ENCODE peak calls at places on chromosomes 16 and 17, in four cellular contexts. One of them, this sample, is unnamed.

GRCh38 chr16:84072014-84072413 is 29.4 kb upstream of the SLC38A8 start:
- DNase-seq in MCF 10A: no peak
- DNase-seq in CD4-positive, alpha-beta T cell: no peak
- DNase-seq in neural progenitor cell: no peak
- DNase-seq in this sample: no peak

GRCh38 chr17:72654746-72655145 is 437.7 kb downstream of the SLC39A11 start:
- DNase-seq in MCF 10A: no peak
- DNase-seq in CD4-positive, alpha-beta T cell: no peak
- DNase-seq in neural progenitor cell: no peak
- DNase-seq in this sample: no peak

GRCh38 chr17:8832711-8833352 is 33.7 kb upstream of the MFSD6L start:
- DNase-seq in neural progenitor cell: peak
- DNase-seq in CD4-positive, alpha-beta T cell: peak
- DNase-seq in MCF 10A: peak
- DNase-seq in this sample: peak

GRCh38 chr16:2229602-2230250 is 6.3 kb downstream of the E4F1 start:
- DNase-seq in CD4-positive, alpha-beta T cell: no peak
- DNase-seq in MCF 10A: no peak
- DNase-seq in neural progenitor cell: no peak
- DNase-seq in this sample: no peak

GRCh38 chr17:2982854-2983636 is 80.4 kb downstream of the OR1D5 start:
- DNase-seq in MCF 10A: no peak
- DNase-seq in neural progenitor cell: no peak
- DNase-seq in CD4-positive, alpha-beta T cell: no peak
- DNase-seq in this sample: peak

GRCh38 chr17:48236681-48237134 is 129.1 kb downstream of the SNX11 start:
- DNase-seq in MCF 10A: peak
- DNase-seq in neural progenitor cell: no peak
- DNase-seq in CD4-positive, alpha-beta T cell: no peak
- DNase-seq in this sample: no peak

GRCh38 chr17:78257810-78258322 is 26.4 kb downstream of the TMEM235 start:
- DNase-seq in MCF 10A: no peak
- DNase-seq in neural progenitor cell: no peak
- DNase-seq in CD4-positive, alpha-beta T cell: peak
- DNase-seq in this sample: peak

GRCh38 chr16:14307059-14307531 is 236.0 kb downstream of the MRTFB start:
- DNase-seq in MCF 10A: no peak
- DNase-seq in neural progenitor cell: peak
- DNase-seq in CD4-positive, alpha-beta T cell: no peak
- DNase-seq in this sample: no peak

GRCh38 chr16:88384222-88385111 is 1.7 kb downstream of the ZNF469 start:
- DNase-seq in neural progenitor cell: no peak
- DNase-seq in MCF 10A: no peak
- DNase-seq in CD4-positive, alpha-beta T cell: no peak
- DNase-seq in this sample: peak

GRCh38 chr16:84618428-84619102 is 687 bp upstream of the COTL1 start:
- DNase-seq in neural progenitor cell: peak
- DNase-seq in CD4-positive, alpha-beta T cell: no peak
- DNase-seq in MCF 10A: peak
- DNase-seq in this sample: peak

GRCh38 chr17:57819273-57819672 is 30.6 kb downstream of the MRPS23 start:
- DNase-seq in neural progenitor cell: no peak
- DNase-seq in CD4-positive, alpha-beta T cell: no peak
- DNase-seq in MCF 10A: no peak
- DNase-seq in this sample: no peak

GRCh38 chr17:67435122-67435521 is 58.0 kb downstream of the PITPNC1 start:
- DNase-seq in neural progenitor cell: no peak
- DNase-seq in MCF 10A: peak
- DNase-seq in CD4-positive, alpha-beta T cell: peak
- DNase-seq in this sample: no peak

GRCh38 chr16:89410794-89411309 is 79.5 kb downstream of the ANKRD11 start:
- DNase-seq in MCF 10A: peak
- DNase-seq in CD4-positive, alpha-beta T cell: no peak
- DNase-seq in neural progenitor cell: no peak
- DNase-seq in this sample: peak

GRCh38 chr17:82536220-82537201 is 17.0 kb downstream of the FOXK2 start:
- DNase-seq in CD4-positive, alpha-beta T cell: no peak
- DNase-seq in neural progenitor cell: no peak
- DNase-seq in MCF 10A: peak
- DNase-seq in this sample: peak

GRCh38 chr17:38875477-38876080 is 5.7 kb downstream of the LASP1 start:
- DNase-seq in MCF 10A: no peak
- DNase-seq in neural progenitor cell: no peak
- DNase-seq in CD4-positive, alpha-beta T cell: no peak
- DNase-seq in this sample: no peak

GRCh38 chr17:77326636-77327035 is 185.9 kb downstream of the SEC14L1 start:
- DNase-seq in MCF 10A: no peak
- DNase-seq in CD4-positive, alpha-beta T cell: no peak
- DNase-seq in neural progenitor cell: no peak
- DNase-seq in this sample: no peak

GRCh38 chr17:48241770-48242497 is 134.4 kb downstream of the SNX11 start:
- DNase-seq in MCF 10A: no peak
- DNase-seq in CD4-positive, alpha-beta T cell: no peak
- DNase-seq in neural progenitor cell: no peak
- DNase-seq in this sample: no peak

GRCh38 chr17:2266045-2266864 is 37.3 kb downstream of the SMG6 start:
- DNase-seq in MCF 10A: no peak
- DNase-seq in CD4-positive, alpha-beta T cell: peak
- DNase-seq in neural progenitor cell: no peak
- DNase-seq in this sample: no peak

GRCh38 chr17:46764335-46764708 is 54.2 kb downstream of the WNT3 start:
- DNase-seq in CD4-positive, alpha-beta T cell: no peak
- DNase-seq in neural progenitor cell: no peak
- DNase-seq in MCF 10A: no peak
- DNase-seq in this sample: no peak

GRCh38 chr17:43860077-43860725 is 13.2 kb downstream of the CD300LG start:
- DNase-seq in MCF 10A: no peak
- DNase-seq in CD4-positive, alpha-beta T cell: no peak
- DNase-seq in neural progenitor cell: no peak
- DNase-seq in this sample: no peak

GRCh38 chr16:50309527-50310307 is 43.4 kb downstream of the ADCY7 start:
- DNase-seq in CD4-positive, alpha-beta T cell: no peak
- DNase-seq in MCF 10A: peak
- DNase-seq in neural progenitor cell: no peak
- DNase-seq in this sample: peak

GRCh38 chr17:47686661-47687327 is 7.2 kb upstream of the TBKBP1 start:
- DNase-seq in neural progenitor cell: no peak
- DNase-seq in MCF 10A: no peak
- DNase-seq in CD4-positive, alpha-beta T cell: no peak
- DNase-seq in this sample: no peak

GRCh38 chr17:82458130-82458884 is at the start of gene NARF:
- DNase-seq in neural progenitor cell: peak
- DNase-seq in MCF 10A: peak
- DNase-seq in CD4-positive, alpha-beta T cell: peak
- DNase-seq in this sample: peak

GRCh38 chr16:15807603-15808009 is 49.2 kb downstream of the MYH11 start:
- DNase-seq in CD4-positive, alpha-beta T cell: no peak
- DNase-seq in MCF 10A: no peak
- DNase-seq in neural progenitor cell: peak
- DNase-seq in this sample: no peak

GRCh38 chr16:1035066-1035415 is 37.5 kb upstream of the SSTR5 start:
- DNase-seq in MCF 10A: no peak
- DNase-seq in neural progenitor cell: no peak
- DNase-seq in CD4-positive, alpha-beta T cell: no peak
- DNase-seq in this sample: no peak

GRCh38 chr17:39036009-39036408 is 68.8 kb upstream of the FBXO47 start:
- DNase-seq in neural progenitor cell: no peak
- DNase-seq in CD4-positive, alpha-beta T cell: no peak
- DNase-seq in MCF 10A: no peak
- DNase-seq in this sample: no peak

GRCh38 chr17:30915833-30916611 is 5.7 kb upstream of the ADAP2 start:
- DNase-seq in CD4-positive, alpha-beta T cell: no peak
- DNase-seq in MCF 10A: no peak
- DNase-seq in neural progenitor cell: no peak
- DNase-seq in this sample: no peak

GRCh38 chr16:49932449-49932848 is 76.5 kb upstream of the ZNF423 start:
- DNase-seq in CD4-positive, alpha-beta T cell: no peak
- DNase-seq in neural progenitor cell: no peak
- DNase-seq in MCF 10A: no peak
- DNase-seq in this sample: no peak

GRCh38 chr16:972316-973002 is 1.7 kb upstream of the LMF1 start:
- DNase-seq in MCF 10A: no peak
- DNase-seq in CD4-positive, alpha-beta T cell: no peak
- DNase-seq in neural progenitor cell: peak
- DNase-seq in this sample: no peak

GRCh38 chr17:51427259-51428255 is 167.2 kb downstream of the UTP18 start:
- DNase-seq in neural progenitor cell: no peak
- DNase-seq in MCF 10A: no peak
- DNase-seq in CD4-positive, alpha-beta T cell: peak
- DNase-seq in this sample: no peak

GRCh38 chr16:53257001-53257400 is 177.3 kb upstream of the RBL2 start:
- DNase-seq in CD4-positive, alpha-beta T cell: no peak
- DNase-seq in MCF 10A: peak
- DNase-seq in neural progenitor cell: no peak
- DNase-seq in this sample: no peak

DNA sequence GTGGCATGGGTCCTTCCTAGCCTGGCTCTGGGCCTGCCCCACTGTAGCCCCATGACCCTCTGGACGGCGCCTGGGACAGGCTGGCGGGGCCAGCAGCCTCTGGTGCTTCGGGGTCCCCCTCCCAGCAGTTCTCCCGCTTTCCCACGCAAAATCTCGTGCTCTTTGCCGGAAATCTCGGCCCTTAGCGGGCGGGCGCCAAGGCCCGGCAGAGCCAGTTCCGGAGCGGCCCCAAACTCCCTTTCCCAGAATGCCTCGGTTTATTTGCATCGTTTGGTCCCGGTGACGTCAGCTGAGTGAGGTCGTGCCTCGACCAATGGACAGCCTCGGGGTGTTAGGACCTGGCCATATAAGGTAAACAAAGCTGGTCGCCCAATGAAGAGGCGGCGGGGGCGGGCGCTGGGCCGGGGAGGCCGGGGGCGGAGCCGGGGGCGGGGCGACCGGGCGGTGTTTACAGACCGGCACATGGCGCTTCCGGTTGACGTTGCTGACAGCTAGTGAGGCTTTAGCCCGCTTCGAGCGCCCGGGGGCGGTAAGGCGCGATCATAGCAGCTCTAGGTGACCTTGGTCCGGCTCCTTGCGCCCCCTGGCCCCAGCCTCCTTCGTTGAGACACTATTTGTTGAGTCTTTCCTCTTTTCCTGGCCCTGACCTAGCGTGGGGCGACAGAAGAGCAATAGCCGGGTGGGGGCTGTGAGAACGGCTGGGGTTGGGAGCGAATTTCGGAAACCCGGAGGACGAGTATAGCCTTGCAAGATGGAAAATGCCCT is 1.5 kb upstream of the UBALD1 start:
- DNase-seq in CD4-positive, alpha-beta T cell: peak
- DNase-seq in neural progenitor cell: peak
- DNase-seq in MCF 10A: peak
- DNase-seq in this sample: peak
- TF ChIP-seq CTCF in CD4-positive, alpha-beta T cell: peak
- TF ChIP-seq CTCF in neural progenitor cell: peak
- TF ChIP-seq CTCF in MCF 10A: peak
- TF ChIP-seq CTCF in this sample: peak

GRCh38 chr17:22694362-22695227 is 1002.3 kb downstream of the KCNJ18 start:
- DNase-seq in neural progenitor cell: no peak
- DNase-seq in MCF 10A: no peak
- DNase-seq in CD4-positive, alpha-beta T cell: no peak
- DNase-seq in this sample: peak
- TF ChIP-seq CTCF in neural progenitor cell: peak
- TF ChIP-seq CTCF in MCF 10A: peak
- TF ChIP-seq CTCF in CD4-positive, alpha-beta T cell: no peak
- TF ChIP-seq CTCF in this sample: peak

GRCh38 chr17:70604854-70605253 is 435.5 kb downstream of the KCNJ2 start:
- DNase-seq in MCF 10A: no peak
- DNase-seq in CD4-positive, alpha-beta T cell: no peak
- DNase-seq in neural progenitor cell: peak
- DNase-seq in this sample: no peak
- TF ChIP-seq CTCF in MCF 10A: no peak
- TF ChIP-seq CTCF in CD4-positive, alpha-beta T cell: no peak
- TF ChIP-seq CTCF in neural progenitor cell: peak
- TF ChIP-seq CTCF in this sample: peak

GRCh38 chr17:74408262-74408661 is 23.6 kb upstream of the GPRC5C start:
- DNase-seq in CD4-positive, alpha-beta T cell: no peak
- DNase-seq in MCF 10A: peak
- DNase-seq in neural progenitor cell: no peak
- DNase-seq in this sample: no peak
- TF ChIP-seq CTCF in CD4-positive, alpha-beta T cell: no peak
- TF ChIP-seq CTCF in MCF 10A: peak
- TF ChIP-seq CTCF in neural progenitor cell: no peak
- TF ChIP-seq CTCF in this sample: no peak

GRCh38 chr17:18107061-18107460 is 1.5 kb upstream of the MYO15A start:
- DNase-seq in MCF 10A: no peak
- DNase-seq in neural progenitor cell: no peak
- DNase-seq in CD4-positive, alpha-beta T cell: no peak
- DNase-seq in this sample: no peak
- TF ChIP-seq CTCF in MCF 10A: no peak
- TF ChIP-seq CTCF in neural progenitor cell: no peak
- TF ChIP-seq CTCF in CD4-positive, alpha-beta T cell: no peak
- TF ChIP-seq CTCF in this sample: no peak

This sample was measured in BE2C.